ENCODE peak calls at places on chromosomes 13 and 19, in eight cellular contexts. L, M, C, N, U, P, S and F are unnamed samples.

GRCh38 chr19:15449620-15450527 is at the start of gene WIZ:
- DNase-seq in U (peak), S (peak), L (peak), C (peak), P (peak), N (peak), M (peak), F (no peak)

GRCh38 chr13:54162069-54162468 is 1133.5 kb downstream of the OLFM4 start:
- DNase-seq in L (no peak), C (no peak), P (no peak), S (no peak), N (no peak), M (no peak), U (no peak), F (no peak)

GRCh38 chr19:55173186-55173716 is 6.8 kb upstream of the DNAAF3 start:
- DNase-seq in L (no peak), M (no peak), P (no peak), C (no peak), S (no peak), U (no peak), N (no peak), F (no peak)

GRCh38 chr19:2503521-2504109 is 27.7 kb downstream of the GADD45B start:
- DNase-seq in C (peak), U (peak), P (peak), M (peak), S (no peak), L (no peak), N (no peak), F (no peak)

GRCh38 chr13:91351123-91351522 is 3.6 kb downstream of the MIR17HG start:
- DNase-seq in U (no peak), S (no peak), N (no peak), C (no peak), P (no peak), L (no peak), M (no peak), F (no peak)

GRCh38 chr13:75507027-75508001 is 25.3 kb upstream of the TBC1D4 start:
- DNase-seq in M (no peak), L (no peak), P (no peak), N (no peak), S (no peak), C (no peak), U (no peak), F (no peak)

GRCh38 chr13:38979891-38980627 is 10.6 kb downstream of the STOML3 start:
- DNase-seq in L (no peak), N (no peak), P (no peak), M (no peak), C (peak), U (no peak), S (no peak), F (no peak)

GRCh38 chr19:51194527-51195315 is 30.2 kb upstream of the CD33 start:
- DNase-seq in S (no peak), C (no peak), M (no peak), N (no peak), P (peak), U (no peak), L (no peak), F (no peak)

GRCh38 chr13:38686635-38687245 is at the start of gene FREM2:
- DNase-seq in M (no peak), L (no peak), P (peak), C (peak), S (peak), N (peak), U (no peak), F (no peak)